ENCODE peak calls at places on chromosome 15, in six cellular contexts. Y, F, I, V, R and D are unnamed samples.

GRCh38 chr15:98440917-98441316 is 207.4 kb upstream of the IGF1R start:
- DNase-seq in I (no peak), R (no peak), Y (no peak), V (no peak), F (no peak), D (no peak)

GRCh38 chr15:84824260-84824690 is 7.1 kb downstream of the ALPK3 start:
- DNase-seq in R (no peak), I (no peak), Y (no peak), V (no peak), F (no peak), D (no peak)

GRCh38 chr15:101296418-101297405 is 1.7 kb upstream of the SNRPA1 start:
- DNase-seq in F (no peak), I (no peak), V (no peak), Y (no peak), R (peak), D (no peak)

GRCh38 chr15:52217186-52217585 is 26.0 kb upstream of the GNB5 start:
- DNase-seq in V (peak), F (no peak), Y (peak), I (no peak), R (peak), D (peak)

GRCh38 chr15:98035577-98036010 is 75.1 kb downstream of the ARRDC4 start:
- DNase-seq in F (no peak), R (no peak), I (no peak), Y (no peak), V (no peak), D (no peak)

GRCh38 chr15:63352808-63353207 is 28.8 kb downstream of the CA12 start:
- DNase-seq in I (no peak), V (no peak), Y (no peak), R (no peak), F (no peak), D (no peak)

GRCh38 chr15:39593071-39594055 is 12.5 kb downstream of the THBS1 start:
- DNase-seq in Y (no peak), F (no peak), I (no peak), R (no peak), V (no peak), D (no peak)

GRCh38 chr15:40279437-40280141 is 3.3 kb downstream of the ANKRD63 start:
- DNase-seq in F (peak), R (peak), V (peak), I (peak), Y (peak), D (peak)

GRCh38 chr15:83378921-83379561 is 68.1 kb upstream of the SH3GL3 start:
- DNase-seq in V (no peak), I (no peak), Y (no peak), F (no peak), R (no peak), D (peak)

GRCh38 chr15:88378259-88378658 is 88.9 kb downstream of the MRPL46 start:
- DNase-seq in Y (no peak), R (no peak), F (no peak), I (no peak), V (no peak), D (no peak)

GRCh38 chr15:65085990-65086679 is 9.6 kb downstream of the KBTBD13 start:
- DNase-seq in Y (peak), R (peak), F (no peak), V (peak), I (no peak), D (peak)

GRCh38 chr15:82805994-82806406 is at the start of gene FSD2:
- DNase-seq in R (no peak), F (no peak), I (no peak), V (no peak), Y (no peak), D (peak)

GRCh38 chr15:40550381-40551037 is 14.3 kb downstream of the CCDC32 start:
- DNase-seq in R (no peak), V (no peak), F (no peak), Y (no peak), I (no peak), D (no peak)

GRCh38 chr15:97930230-97930629 is 30.3 kb upstream of the ARRDC4 start:
- DNase-seq in F (no peak), R (no peak), V (no peak), Y (no peak), I (no peak), D (no peak)

GRCh38 chr15:38692789-38693062 is 128.1 kb upstream of the RASGRP1 start:
- DNase-seq in I (no peak), V (no peak), F (no peak), Y (no peak), R (no peak), D (no peak)

GRCh38 chr15:67188551-67189218 is 65.8 kb downstream of the AAGAB start:
- DNase-seq in I (no peak), Y (no peak), F (no peak), V (no peak), R (peak), D (no peak)

GRCh38 chr15:53962646-53963561 is 15.3 kb upstream of the UNC13C start:
- DNase-seq in F (peak), Y (peak), R (peak), I (no peak), V (peak), D (peak)

GRCh38 chr15:52028431-52029093 is 9.5 kb downstream of the MAPK6 start:
- DNase-seq in F (no peak), R (no peak), I (no peak), Y (no peak), V (no peak), D (no peak)

GRCh38 chr15:50880651-50881114 is 27.8 kb upstream of the AP4E1 start:
- DNase-seq in I (no peak), R (no peak), Y (no peak), F (no peak), V (no peak), D (no peak)

GRCh38 chr15:45187894-45188830 is at the start of gene SHF:
- DNase-seq in V (peak), I (peak), R (peak), F (peak), Y (peak), D (peak)

GRCh38 chr15:56339594-56339993 is 25.6 kb upstream of the TEX9 start:
- DNase-seq in I (no peak), F (no peak), R (no peak), Y (no peak), V (no peak), D (peak)

GRCh38 chr15:45401665-45402161 is 23.4 kb upstream of the GATM start:
- DNase-seq in R (no peak), I (no peak), V (no peak), F (no peak), Y (no peak), D (peak)

GRCh38 chr15:58410353-58410752 is 21.4 kb upstream of the LIPC start:
- DNase-seq in F (peak), Y (no peak), I (no peak), R (peak), V (no peak), D (peak)

GRCh38 chr15:29071193-29071906 is 185.6 kb downstream of the APBA2 start:
- DNase-seq in I (no peak), F (peak), R (no peak), V (no peak), Y (peak), D (no peak)